ENCODE peak calls at places on chromosomes 4 and X, in five cellular contexts. One of them, this sample, is unnamed.

GRCh38 chr4:138609943-138610350 is 367.8 kb upstream of the SLC7A11 start:
- DNase-seq in tibial nerve: no peak
- DNase-seq in GM23248: peak; percentile 87
- DNase-seq in fibroblast of lung: peak; percentile 95
- DNase-seq in Peyer's patch: no peak
- DNase-seq in this sample: peak; percentile 42

GRCh38 chr4:48902266-48902665 is 4.3 kb downstream of the OCIAD2 start:
- DNase-seq in tibial nerve: no peak
- DNase-seq in GM23248: peak; percentile 35
- DNase-seq in fibroblast of lung: peak; percentile 38
- DNase-seq in Peyer's patch: peak; percentile 62
- DNase-seq in this sample: no peak

GRCh38 chr4:154464654-154465053 is 26.9 kb downstream of the DCHS2 start:
- DNase-seq in tibial nerve: no peak
- DNase-seq in GM23248: peak; percentile 4
- DNase-seq in fibroblast of lung: no peak
- DNase-seq in Peyer's patch: no peak
- DNase-seq in this sample: no peak

GRCh38 chr4:16199132-16199531 is 27.1 kb downstream of the TAPT1 start:
- DNase-seq in tibial nerve: no peak
- DNase-seq in GM23248: peak; percentile 60
- DNase-seq in fibroblast of lung: peak; percentile 30
- DNase-seq in Peyer's patch: no peak
- DNase-seq in this sample: no peak

GRCh38 chr4:180558427-180558826 is 1684.8 kb upstream of the TENM3 start:
- DNase-seq in tibial nerve: no peak
- DNase-seq in GM23248: no peak
- DNase-seq in fibroblast of lung: no peak
- DNase-seq in Peyer's patch: no peak
- DNase-seq in this sample: no peak

GRCh38 chr4:40546506-40546905 is 83.2 kb downstream of the RBM47 start:
- DNase-seq in tibial nerve: no peak
- DNase-seq in GM23248: no peak
- DNase-seq in fibroblast of lung: no peak
- DNase-seq in Peyer's patch: peak; percentile 82
- DNase-seq in this sample: no peak

GRCh38 chr4:37967749-37968148 is 7.6 kb downstream of the PTTG2 start:
- DNase-seq in tibial nerve: no peak
- DNase-seq in GM23248: no peak
- DNase-seq in fibroblast of lung: no peak
- DNase-seq in Peyer's patch: no peak
- DNase-seq in this sample: peak; percentile 56

GRCh38 chr4:6987566-6987920 is 55.6 kb upstream of the TADA2B start:
- DNase-seq in tibial nerve: no peak
- DNase-seq in GM23248: peak; percentile 76
- DNase-seq in fibroblast of lung: peak; percentile 38
- DNase-seq in Peyer's patch: no peak
- DNase-seq in this sample: no peak

DNA sequence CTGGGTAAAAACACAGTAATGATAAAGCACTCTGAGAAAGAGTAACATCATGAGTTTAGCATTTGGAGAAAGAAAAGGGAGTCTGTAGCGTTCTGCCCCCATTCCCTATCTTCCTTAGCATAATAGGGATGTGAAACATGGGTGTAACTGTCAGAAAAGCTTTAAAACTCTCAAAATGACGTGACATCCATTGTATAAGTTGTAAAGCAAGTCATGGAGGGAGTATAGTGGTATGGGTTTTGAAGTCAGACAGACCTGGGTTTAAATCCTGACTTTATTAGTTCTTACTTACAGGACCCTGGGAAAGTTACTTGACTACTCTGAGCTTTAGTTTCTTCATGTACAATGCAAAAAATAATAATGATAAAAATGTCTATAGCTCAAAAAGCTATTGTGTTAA is 17.1 kb downstream of the FBXO8 start:
- DNase-seq in tibial nerve: no peak
- DNase-seq in GM23248: no peak
- DNase-seq in fibroblast of lung: no peak
- DNase-seq in Peyer's patch: no peak
- DNase-seq in this sample: no peak
- H3K4me3 ChIP-seq in tibial nerve: no peak overlapping the region
- H3K4me3 ChIP-seq in GM23248: no peak overlapping the region
- H3K4me3 ChIP-seq in fibroblast of lung: no peak overlapping the region
- H3K4me3 ChIP-seq in Peyer's patch: no peak overlapping the region
- H3K4me3 ChIP-seq in this sample: no peak overlapping the region

DNA sequence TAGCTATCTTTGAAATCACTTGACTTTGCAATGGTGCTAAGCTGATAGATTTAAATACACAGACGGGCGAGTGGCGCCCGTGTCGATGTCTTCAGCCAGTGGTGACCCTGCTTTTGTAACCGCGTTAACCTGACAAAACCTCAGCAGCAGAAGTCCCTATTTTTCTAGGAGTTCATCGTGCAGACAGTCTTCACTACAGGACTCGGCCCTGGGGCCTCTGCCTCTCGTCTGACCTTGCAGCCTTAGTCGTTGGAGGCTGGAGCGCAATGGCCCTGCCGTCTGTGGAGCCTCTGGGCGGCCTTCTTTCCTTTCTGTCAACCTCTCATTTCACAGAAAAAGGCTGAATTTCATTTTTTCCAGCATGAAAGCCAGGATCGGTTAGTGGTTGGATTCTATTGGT is 57.9 kb downstream of the CPLX1 start:
- DNase-seq in tibial nerve: no peak
- DNase-seq in GM23248: no peak
- DNase-seq in fibroblast of lung: no peak
- DNase-seq in Peyer's patch: no peak
- DNase-seq in this sample: no peak
- H3K36me3 ChIP-seq in tibial nerve: peaks cover 100% of the 10 kb centered on the region
- H3K36me3 ChIP-seq in GM23248: peaks cover 14% of the 10 kb centered on the region
- H3K36me3 ChIP-seq in fibroblast of lung: peaks cover 27% of the 10 kb centered on the region
- H3K36me3 ChIP-seq in Peyer's patch: no peaks in the 10 kb centered on the region
- H3K36me3 ChIP-seq in this sample: peaks cover 29% of the 10 kb centered on the region

DNA sequence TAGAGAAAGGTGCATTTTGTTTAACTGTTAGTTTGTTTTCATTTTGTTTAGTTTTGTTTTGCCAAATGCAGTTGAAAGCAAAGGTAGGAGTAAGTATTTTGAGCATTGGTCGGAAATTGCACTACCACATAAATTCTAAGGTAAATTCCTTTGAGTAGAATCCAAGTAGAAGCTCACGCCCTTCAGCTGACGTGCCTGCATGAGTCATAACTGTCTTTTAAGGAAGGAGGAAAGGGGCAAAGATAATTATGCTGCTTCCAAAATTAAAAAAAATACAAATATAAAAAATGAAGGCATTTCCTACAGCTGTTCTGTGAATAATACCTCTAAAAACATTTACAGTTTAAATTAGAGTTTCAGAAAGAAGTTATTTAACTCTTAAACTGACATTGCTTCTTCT is 110.2 kb upstream of the MYOZ2 start:
- DNase-seq in tibial nerve: peak; percentile 52
- DNase-seq in GM23248: peak; percentile 84
- DNase-seq in fibroblast of lung: peak; percentile 77
- DNase-seq in Peyer's patch: peak; percentile 79
- DNase-seq in this sample: no peak
- H3K4me3 ChIP-seq in tibial nerve: no peak overlapping the region
- H3K4me3 ChIP-seq in GM23248: peak overlapping the region; percentile 69
- H3K4me3 ChIP-seq in fibroblast of lung: no peak overlapping the region
- H3K4me3 ChIP-seq in Peyer's patch: no peak overlapping the region
- H3K4me3 ChIP-seq in this sample: no peak overlapping the region

DNA sequence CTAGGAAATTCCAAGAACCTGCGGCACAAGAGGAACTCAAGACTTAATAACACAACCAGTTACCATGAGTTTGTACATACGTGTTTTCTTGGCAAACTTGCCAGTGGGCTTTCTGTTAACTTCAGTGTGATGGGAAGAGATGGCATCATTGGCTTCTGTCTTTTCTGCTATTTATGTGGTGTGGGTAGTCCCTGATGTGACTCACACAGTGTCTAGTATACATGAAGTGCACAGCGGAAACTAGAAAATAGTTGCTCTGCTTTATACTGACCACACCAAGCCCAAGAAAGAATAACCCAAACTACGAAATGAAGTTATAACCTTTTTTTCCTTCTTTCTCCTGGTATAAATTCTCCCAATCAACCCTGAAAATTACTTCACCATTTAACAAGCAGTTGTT is 24.5 kb downstream of the DAPP1 start:
- DNase-seq in tibial nerve: no peak
- DNase-seq in GM23248: no peak
- DNase-seq in fibroblast of lung: no peak
- DNase-seq in Peyer's patch: no peak
- DNase-seq in this sample: no peak
- H3K36me3 ChIP-seq in tibial nerve: no peaks in the 10 kb centered on the region
- H3K36me3 ChIP-seq in GM23248: no peaks in the 10 kb centered on the region
- H3K36me3 ChIP-seq in fibroblast of lung: no peaks in the 10 kb centered on the region
- H3K36me3 ChIP-seq in Peyer's patch: no peaks in the 10 kb centered on the region
- H3K36me3 ChIP-seq in this sample: no peaks in the 10 kb centered on the region

DNA sequence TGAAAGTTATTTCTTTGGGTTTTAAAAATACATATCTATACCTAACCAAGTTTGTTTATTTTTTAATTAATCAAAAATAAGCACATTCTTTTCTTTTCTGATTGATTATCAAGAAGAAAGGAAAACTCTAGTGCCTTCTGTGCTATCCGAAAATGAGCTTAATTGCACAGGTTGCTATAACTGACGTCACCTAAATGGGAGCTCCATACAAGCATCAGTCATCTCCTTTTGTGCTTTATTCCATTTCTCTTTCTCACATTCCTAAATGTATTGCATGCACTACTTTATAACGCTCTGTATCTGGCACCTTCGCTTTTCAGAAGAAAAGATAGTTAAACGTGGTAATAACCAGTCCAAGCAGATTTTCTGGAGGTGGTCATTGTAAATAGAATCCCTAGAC is 675.0 kb downstream of the STPG2 start:
- DNase-seq in tibial nerve: no peak
- DNase-seq in GM23248: no peak
- DNase-seq in fibroblast of lung: no peak
- DNase-seq in Peyer's patch: no peak
- DNase-seq in this sample: no peak
- H3K4me3 ChIP-seq in tibial nerve: no peak overlapping the region
- H3K4me3 ChIP-seq in GM23248: no peak overlapping the region
- H3K4me3 ChIP-seq in fibroblast of lung: no peak overlapping the region
- H3K4me3 ChIP-seq in Peyer's patch: no peak overlapping the region
- H3K4me3 ChIP-seq in this sample: no peak overlapping the region

GRCh38 chr4:163895369-163896005 is 401.0 kb downstream of the TMA16 start:
- DNase-seq in tibial nerve: no peak
- DNase-seq in GM23248: no peak
- DNase-seq in fibroblast of lung: no peak
- DNase-seq in Peyer's patch: no peak
- DNase-seq in this sample: no peak

DNA sequence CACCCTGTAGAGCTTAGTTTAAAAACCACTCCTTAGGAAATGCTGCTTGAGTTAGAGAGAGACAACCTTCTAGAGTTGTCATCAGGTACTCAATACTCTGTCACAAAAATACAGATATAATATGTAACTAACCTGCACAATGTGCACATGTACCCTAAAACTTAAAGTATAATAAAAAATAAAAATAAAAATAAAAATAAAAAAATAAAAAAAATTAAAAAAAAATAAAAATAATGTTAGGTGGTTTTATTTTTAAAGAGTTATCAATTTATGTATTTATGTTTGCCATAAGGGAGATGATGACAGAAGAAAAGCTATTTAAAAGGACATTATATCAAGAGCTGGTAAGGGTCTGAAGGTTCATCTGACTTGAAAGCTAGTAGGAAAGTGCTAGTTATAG is 397.9 kb downstream of the TMA16 start:
- DNase-seq in tibial nerve: no peak
- DNase-seq in GM23248: no peak
- DNase-seq in fibroblast of lung: no peak
- DNase-seq in Peyer's patch: no peak
- DNase-seq in this sample: no peak
- H3K36me3 ChIP-seq in tibial nerve: no peaks in the 10 kb centered on the region
- H3K36me3 ChIP-seq in GM23248: no peaks in the 10 kb centered on the region
- H3K36me3 ChIP-seq in fibroblast of lung: no peaks in the 10 kb centered on the region
- H3K36me3 ChIP-seq in Peyer's patch: no peaks in the 10 kb centered on the region
- H3K36me3 ChIP-seq in this sample: no peaks in the 10 kb centered on the region

DNA sequence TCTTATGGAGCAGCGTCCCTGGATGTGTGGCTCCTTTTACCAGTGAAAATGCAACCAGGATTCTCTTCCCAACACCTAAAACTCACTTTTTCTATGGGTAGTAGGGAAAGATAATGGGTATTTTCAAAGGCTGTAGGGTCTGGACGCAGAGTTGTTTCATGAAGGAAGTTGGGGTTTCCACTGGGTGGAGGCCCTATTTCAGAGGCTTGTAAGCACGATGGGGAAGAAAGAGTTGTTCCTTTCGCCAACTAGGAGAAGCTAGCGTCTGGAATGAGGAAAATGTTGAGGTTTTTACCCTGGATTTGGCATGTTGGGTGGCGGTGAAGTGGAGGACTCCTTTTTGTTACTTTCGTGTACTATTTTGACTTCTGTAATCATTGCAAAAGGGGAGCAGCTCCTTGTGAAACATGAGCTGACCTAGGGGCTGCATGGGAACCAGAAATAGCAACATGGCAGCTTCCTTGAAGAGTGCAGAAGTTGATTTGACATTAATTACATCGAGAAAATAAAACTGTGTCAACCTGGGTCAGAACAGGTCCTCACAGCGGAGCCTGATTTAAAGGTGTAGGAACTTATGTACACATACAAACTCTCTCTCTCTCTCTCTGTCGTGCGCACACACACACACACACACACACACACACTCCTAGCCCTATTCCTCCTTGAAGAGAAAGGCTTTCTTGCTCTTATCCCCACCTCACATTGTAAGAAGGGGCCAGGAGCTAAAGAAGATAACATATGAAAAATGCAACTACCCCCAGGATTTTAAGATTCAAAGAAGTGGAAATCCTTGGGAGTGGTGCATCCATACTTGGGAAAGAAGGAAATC is 19.1 kb downstream of the VSIG4 start:
- DNase-seq in tibial nerve: no peak
- DNase-seq in GM23248: no peak
- DNase-seq in fibroblast of lung: no peak
- DNase-seq in Peyer's patch: peak; percentile 45
- DNase-seq in this sample: no peak
- H3K4me3 ChIP-seq in tibial nerve: no peak overlapping the region
- H3K4me3 ChIP-seq in GM23248: no peak overlapping the region
- H3K4me3 ChIP-seq in fibroblast of lung: no peak overlapping the region
- H3K4me3 ChIP-seq in Peyer's patch: no peak overlapping the region
- H3K4me3 ChIP-seq in this sample: no peak overlapping the region